ENCODE peak calls at places on chromosomes 11 and 22, in nine cellular contexts. J, K, D, H, Z, T, Q, N and C are unnamed samples.
A peak's percentile ranks its signal among the peaks of the same experiment; 100 is the strongest.

GRCh38 chr11:17887779-17888178 is 125.1 kb downstream of the SERGEF start:
- DNase-seq in K (no peak), J (no peak), Z (no peak), T (no peak), D (no peak), Q (no peak), H (no peak), N (no peak), C (no peak)

GRCh38 chr11:765025-765801 is 12.1 kb downstream of the GATD1 start:
- DNase-seq in H (no peak), Q (peak; percentile 35), K (no peak), Z (peak; percentile 56), J (peak; percentile 36), D (peak; percentile 69), N (peak; percentile 59), T (no peak), C (peak; percentile 69)

GRCh38 chr22:21646608-21647590 is 4.8 kb downstream of the SDF2L1 start:
- DNase-seq in N (peak; percentile 91), Q (peak; percentile 71), T (peak; percentile 52), Z (peak; percentile 60), D (peak; percentile 86), K (no peak), H (peak; percentile 83), J (peak; percentile 74), C (peak; percentile 73)

GRCh38 chr22:49961601-49962011 is 1.0 kb downstream of the PIM3 start:
- DNase-seq in T (no peak), J (no peak), Z (peak; percentile 50), H (no peak), D (no peak), K (no peak), Q (no peak), N (no peak), C (peak; percentile 90)

GRCh38 chr11:66231561-66231960 is 36.9 kb upstream of the RAB1B start:
- DNase-seq in T (no peak), N (no peak), D (no peak), Q (no peak), K (no peak), H (no peak), J (no peak), Z (no peak), C (no peak)

GRCh38 chr22:21952586-21953571 is at the start of gene PPM1F:
- DNase-seq in D (peak; percentile 91), H (peak; percentile 86), Z (peak; percentile 92), J (peak; percentile 55), T (peak; percentile 8), K (no peak), Q (peak; percentile 57), N (peak; percentile 100), C (peak; percentile 98)

GRCh38 chr11:23010790-23011340 is 150.6 kb upstream of the CCDC179 start:
- DNase-seq in T (no peak), N (no peak), K (no peak), Z (peak; percentile 35), H (no peak), D (peak; percentile 78), Q (no peak), J (no peak), C (no peak)

GRCh38 chr22:44963832-44964721 is 45.7 kb downstream of the PHF21B start:
- DNase-seq in Q (no peak), Z (no peak), D (no peak), K (no peak), T (no peak), H (no peak), J (no peak), N (no peak), C (no peak)

GRCh38 chr11:30585067-30585891 is 874 bp downstream of the MPPED2 start:
- DNase-seq in J (no peak), K (no peak), Q (no peak), Z (peak; percentile 41), T (no peak), D (peak; percentile 37), N (no peak), H (no peak), C (peak; percentile 79)

GRCh38 chr11:80958414-80958813 is 1517.6 kb upstream of the TENM4 start:
- DNase-seq in T (no peak), J (peak; percentile 1), D (no peak), Q (no peak), N (no peak), Z (no peak), K (no peak), H (no peak), C (no peak)

DNA sequence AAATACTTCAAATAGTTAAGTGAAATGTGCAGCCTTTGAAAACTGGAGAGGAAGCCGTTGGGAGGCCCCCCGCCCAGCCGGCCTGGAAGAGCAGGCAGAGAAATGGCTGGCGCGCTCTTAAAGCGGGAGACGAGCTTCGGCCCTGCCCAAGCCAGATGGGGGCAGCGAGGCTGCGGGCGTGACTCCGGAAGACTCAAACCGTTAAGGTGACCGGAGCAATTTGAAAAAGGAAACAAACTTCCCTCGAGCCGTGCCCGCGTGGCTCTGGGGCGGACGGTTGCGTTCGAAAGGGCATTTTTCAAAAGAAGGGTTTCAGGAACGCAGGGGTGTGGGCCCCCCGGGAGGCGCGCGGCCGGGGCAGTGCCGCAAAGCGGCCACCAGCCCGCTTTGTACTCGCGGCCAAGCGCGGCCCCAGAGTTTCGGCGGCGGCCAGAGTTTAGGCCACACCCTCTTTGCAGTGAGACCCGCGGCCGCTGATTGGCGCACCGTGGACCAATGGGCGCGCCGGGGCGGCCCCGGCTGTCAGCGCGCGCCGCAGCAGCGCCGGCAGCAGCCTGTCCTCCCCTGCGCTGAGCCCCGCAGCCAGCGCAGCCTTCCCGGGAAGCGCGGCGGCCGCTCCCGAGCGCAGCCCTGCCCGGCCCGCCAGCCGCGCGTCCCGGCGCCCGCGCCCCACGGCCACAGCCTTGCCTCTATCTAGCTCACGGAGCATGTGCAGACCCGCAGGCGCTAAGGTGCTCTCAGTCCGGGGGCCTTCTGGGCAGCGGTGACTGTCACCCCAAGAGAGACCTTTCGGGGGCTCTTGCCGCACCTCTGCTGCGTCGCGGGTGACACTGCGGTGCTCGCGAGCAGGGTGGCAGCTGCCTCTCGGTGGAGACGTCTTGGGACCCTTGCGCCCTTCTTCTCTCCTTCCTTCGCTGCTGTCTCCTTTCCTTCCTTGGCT is at the start of gene NAV2:
- DNase-seq in N (peak; percentile 98), J (peak; percentile 91), Z (peak; percentile 94), T (peak; percentile 20), H (peak; percentile 89), D (peak; percentile 94), Q (peak; percentile 61), K (peak; percentile 92), C (peak; percentile 97)
- TF ChIP-seq POLR2A in N (peak; percentile 89), J (peak; percentile 95), Z (peak; percentile 99), T (peak; percentile 76), H (peak; percentile 9), D (peak; percentile 92), Q (no peak), K (peak; percentile 85), C (no peak)

GRCh38 chr11:70569996-70570692 is 171.8 kb downstream of the CTTN start:
- DNase-seq in H (no peak), J (no peak), T (no peak), Z (no peak), N (no peak), K (no peak), D (no peak), Q (no peak), C (peak; percentile 53)

GRCh38 chr11:70566768-70567530 is 168.6 kb downstream of the CTTN start:
- DNase-seq in Z (no peak), K (no peak), N (no peak), T (no peak), D (no peak), Q (no peak), H (no peak), J (no peak), C (no peak)

GRCh38 chr11:70569173-70569890 is 171.0 kb downstream of the CTTN start:
- DNase-seq in H (no peak), D (no peak), Q (no peak), T (no peak), J (no peak), K (no peak), N (no peak), Z (no peak), C (no peak)

GRCh38 chr11:70567680-70568503 is 169.6 kb downstream of the CTTN start:
- DNase-seq in J (peak; percentile 10), T (no peak), K (no peak), H (peak; percentile 39), D (no peak), Q (no peak), Z (no peak), N (no peak), C (peak; percentile 59)

GRCh38 chr11:70568504-70569172 is 170.3 kb downstream of the CTTN start:
- DNase-seq in Q (no peak), H (peak; percentile 29), N (peak; percentile 44), J (peak; percentile 24), Z (no peak), T (no peak), K (no peak), D (no peak), C (peak; percentile 69)
- TF ChIP-seq CTCF in Q (no peak), H (no peak), N (no peak), J (no peak), Z (no peak), T (no peak), K (no peak), D (no peak), C (no peak)

GRCh38 chr11:65111159-65111536 is 524 bp upstream of the TM7SF2 start:
- DNase-seq in N (no peak), J (no peak), T (no peak), H (no peak), D (peak; percentile 24), Q (no peak), K (no peak), Z (no peak), C (no peak)
- H3K4me3 ChIP-seq in N (no peak overlapping the region), J (no peak overlapping the region), T (no peak overlapping the region), H (no peak overlapping the region), D (no peak overlapping the region), Q (peak overlapping the region; percentile 23), K (no peak overlapping the region), Z (no peak overlapping the region), C (peak overlapping the region; percentile 55)

DNA sequence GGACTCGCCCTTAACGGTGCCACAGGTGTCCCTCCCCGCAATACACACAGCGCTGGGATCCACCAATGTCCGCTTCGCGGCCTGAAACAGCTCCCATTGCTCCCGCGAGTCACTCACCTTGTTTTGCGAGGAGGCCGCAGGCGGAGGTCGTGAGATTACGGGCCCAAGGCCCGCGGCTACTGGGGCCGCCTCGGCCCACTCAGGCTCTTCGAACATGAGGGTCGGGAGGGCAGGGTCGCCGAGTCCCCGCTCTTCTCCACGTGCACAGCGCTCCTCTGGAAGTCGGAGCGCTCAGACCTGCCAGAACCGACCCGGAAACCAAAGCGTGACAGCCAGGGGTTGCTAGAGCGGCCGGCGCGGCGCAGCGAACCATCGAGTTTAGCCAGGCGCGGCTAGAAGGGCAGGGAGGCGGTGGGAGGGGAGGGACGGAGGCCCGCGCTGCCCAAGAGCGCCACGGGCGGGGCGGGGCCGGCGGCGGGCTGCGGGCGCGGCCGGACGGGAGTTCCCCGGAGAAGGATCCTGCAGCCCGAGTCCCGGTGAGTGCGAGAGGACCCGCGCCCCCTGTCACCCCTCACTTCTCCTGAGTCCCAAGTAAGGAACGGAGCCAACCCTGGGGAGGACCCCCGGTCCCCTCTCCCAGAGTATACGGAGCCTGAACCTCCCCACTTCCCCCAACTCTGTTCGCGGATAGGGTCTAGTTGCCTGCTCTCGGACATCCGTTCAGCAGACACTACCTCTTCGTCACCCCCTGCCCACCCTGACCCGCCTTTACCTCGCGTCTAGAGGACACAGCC is at the start of the genes ILK and RRP8:
- DNase-seq in N (peak; percentile 91), Z (peak; percentile 94), H (peak; percentile 90), D (peak; percentile 92), J (peak; percentile 86), Q (peak; percentile 79), K (peak; percentile 93), T (peak; percentile 59), C (peak; percentile 98)
- TF ChIP-seq POLR2A in N (peak; percentile 84), Z (peak; percentile 88), H (peak; percentile 85), D (peak; percentile 70), J (peak; percentile 30), Q (peak; percentile 82), K (peak; percentile 91), T (peak; percentile 94), C (peak; percentile 20)